ENCODE peak calls at places on chromosome 4, in nine cellular contexts. One of them, this sample, is unnamed.

GRCh38 chr4:33189169-33189568 is 2469.0 kb downstream of the PCDH7 start:
- DNase-seq in uterus: no peak
- DNase-seq in GM13977: no peak
- DNase-seq in psoas muscle: no peak
- DNase-seq in lower leg skin: no peak
- DNase-seq in MCF 10A: no peak
- DNase-seq in body of pancreas: no peak
- DNase-seq in ascending aorta: no peak
- DNase-seq in mesothelial cell of epicardium: no peak
- DNase-seq in this sample: no peak

GRCh38 chr4:107408968-107409367 is 311.1 kb downstream of the PAPSS1 start:
- DNase-seq in uterus: no peak
- DNase-seq in mesothelial cell of epicardium: no peak
- DNase-seq in lower leg skin: no peak
- DNase-seq in MCF 10A: no peak
- DNase-seq in body of pancreas: no peak
- DNase-seq in ascending aorta: no peak
- DNase-seq in GM13977: no peak
- DNase-seq in psoas muscle: no peak
- DNase-seq in this sample: no peak

GRCh38 chr4:75494563-75494962 is 19.6 kb downstream of the RCHY1 start:
- DNase-seq in body of pancreas: no peak
- DNase-seq in psoas muscle: no peak
- DNase-seq in MCF 10A: peak; percentile 82
- DNase-seq in ascending aorta: no peak
- DNase-seq in lower leg skin: no peak
- DNase-seq in GM13977: no peak
- DNase-seq in mesothelial cell of epicardium: no peak
- DNase-seq in uterus: no peak
- DNase-seq in this sample: no peak

GRCh38 chr4:176939445-176939844 is 146.7 kb upstream of the VEGFC start:
- DNase-seq in ascending aorta: no peak
- DNase-seq in body of pancreas: no peak
- DNase-seq in lower leg skin: no peak
- DNase-seq in mesothelial cell of epicardium: no peak
- DNase-seq in uterus: no peak
- DNase-seq in GM13977: no peak
- DNase-seq in psoas muscle: no peak
- DNase-seq in MCF 10A: no peak
- DNase-seq in this sample: no peak

GRCh38 chr4:139530833-139531427 is 25.1 kb downstream of the SETD7 start:
- DNase-seq in GM13977: peak; percentile 71
- DNase-seq in lower leg skin: no peak
- DNase-seq in body of pancreas: peak; percentile 59
- DNase-seq in mesothelial cell of epicardium: peak; percentile 59
- DNase-seq in MCF 10A: peak; percentile 65
- DNase-seq in ascending aorta: no peak
- DNase-seq in psoas muscle: no peak
- DNase-seq in uterus: peak; percentile 31
- DNase-seq in this sample: peak; percentile 19

GRCh38 chr4:40409835-40410234 is 74.7 kb downstream of the CHRNA9 start:
- DNase-seq in psoas muscle: no peak
- DNase-seq in GM13977: no peak
- DNase-seq in uterus: no peak
- DNase-seq in body of pancreas: no peak
- DNase-seq in lower leg skin: no peak
- DNase-seq in MCF 10A: peak; percentile 30
- DNase-seq in mesothelial cell of epicardium: no peak
- DNase-seq in ascending aorta: no peak
- DNase-seq in this sample: no peak

GRCh38 chr4:124483043-124483906 is 229.3 kb downstream of the ANKRD50 start:
- DNase-seq in MCF 10A: no peak
- DNase-seq in body of pancreas: no peak
- DNase-seq in uterus: no peak
- DNase-seq in mesothelial cell of epicardium: no peak
- DNase-seq in lower leg skin: no peak
- DNase-seq in psoas muscle: no peak
- DNase-seq in ascending aorta: no peak
- DNase-seq in GM13977: no peak
- DNase-seq in this sample: no peak

GRCh38 chr4:151472297-151472696 is 63.3 kb downstream of the FHIP1A start:
- DNase-seq in psoas muscle: no peak
- DNase-seq in body of pancreas: no peak
- DNase-seq in mesothelial cell of epicardium: no peak
- DNase-seq in ascending aorta: no peak
- DNase-seq in uterus: no peak
- DNase-seq in GM13977: no peak
- DNase-seq in MCF 10A: no peak
- DNase-seq in lower leg skin: no peak
- DNase-seq in this sample: no peak

GRCh38 chr4:6122496-6122895 is 77.9 kb downstream of the JAKMIP1 start:
- DNase-seq in ascending aorta: no peak
- DNase-seq in mesothelial cell of epicardium: no peak
- DNase-seq in psoas muscle: no peak
- DNase-seq in body of pancreas: no peak
- DNase-seq in MCF 10A: no peak
- DNase-seq in uterus: no peak
- DNase-seq in GM13977: no peak
- DNase-seq in lower leg skin: no peak
- DNase-seq in this sample: no peak

GRCh38 chr4:72109364-72109763 is 77.6 kb downstream of the NPFFR2 start:
- DNase-seq in uterus: no peak
- DNase-seq in MCF 10A: no peak
- DNase-seq in GM13977: no peak
- DNase-seq in psoas muscle: no peak
- DNase-seq in mesothelial cell of epicardium: no peak
- DNase-seq in ascending aorta: no peak
- DNase-seq in lower leg skin: no peak
- DNase-seq in body of pancreas: no peak
- DNase-seq in this sample: no peak

GRCh38 chr4:158775091-158775651 is 6.3 kb downstream of the FNIP2 start:
- DNase-seq in psoas muscle: no peak
- DNase-seq in MCF 10A: peak; percentile 50
- DNase-seq in body of pancreas: no peak
- DNase-seq in mesothelial cell of epicardium: no peak
- DNase-seq in GM13977: no peak
- DNase-seq in uterus: no peak
- DNase-seq in ascending aorta: no peak
- DNase-seq in lower leg skin: peak; percentile 37
- DNase-seq in this sample: no peak

GRCh38 chr4:20528508-20528907 is 171.8 kb upstream of the PACRGL start:
- DNase-seq in body of pancreas: no peak
- DNase-seq in mesothelial cell of epicardium: no peak
- DNase-seq in psoas muscle: no peak
- DNase-seq in uterus: no peak
- DNase-seq in MCF 10A: no peak
- DNase-seq in ascending aorta: no peak
- DNase-seq in lower leg skin: no peak
- DNase-seq in GM13977: no peak
- DNase-seq in this sample: no peak

GRCh38 chr4:188171551-188171950 is 32.3 kb downstream of the TRIML1 start:
- DNase-seq in MCF 10A: peak; percentile 46
- DNase-seq in ascending aorta: no peak
- DNase-seq in psoas muscle: no peak
- DNase-seq in mesothelial cell of epicardium: no peak
- DNase-seq in lower leg skin: no peak
- DNase-seq in GM13977: no peak
- DNase-seq in uterus: no peak
- DNase-seq in body of pancreas: no peak
- DNase-seq in this sample: no peak

GRCh38 chr4:121272526-121272925 is 108.3 kb downstream of the QRFPR start:
- DNase-seq in MCF 10A: peak; percentile 84
- DNase-seq in GM13977: no peak
- DNase-seq in mesothelial cell of epicardium: no peak
- DNase-seq in lower leg skin: no peak
- DNase-seq in uterus: no peak
- DNase-seq in ascending aorta: no peak
- DNase-seq in body of pancreas: no peak
- DNase-seq in psoas muscle: no peak
- DNase-seq in this sample: no peak

GRCh38 chr4:80610845-80611244 is 275.3 kb downstream of the CFAP299 start:
- DNase-seq in psoas muscle: no peak
- DNase-seq in GM13977: peak; percentile 9
- DNase-seq in MCF 10A: peak; percentile 36
- DNase-seq in body of pancreas: no peak
- DNase-seq in lower leg skin: no peak
- DNase-seq in ascending aorta: no peak
- DNase-seq in mesothelial cell of epicardium: no peak
- DNase-seq in uterus: no peak
- DNase-seq in this sample: peak; percentile 15

GRCh38 chr4:88963817-88964216 is 93.2 kb downstream of the FAM13A start:
- DNase-seq in uterus: no peak
- DNase-seq in mesothelial cell of epicardium: no peak
- DNase-seq in ascending aorta: no peak
- DNase-seq in MCF 10A: peak; percentile 75
- DNase-seq in body of pancreas: no peak
- DNase-seq in lower leg skin: peak; percentile 74
- DNase-seq in GM13977: no peak
- DNase-seq in psoas muscle: no peak
- DNase-seq in this sample: no peak

GRCh38 chr4:155376387-155377268 is at the start of gene MAP9:
- DNase-seq in GM13977: peak; percentile 92
- DNase-seq in body of pancreas: peak; percentile 95
- DNase-seq in psoas muscle: peak; percentile 89
- DNase-seq in lower leg skin: peak; percentile 49
- DNase-seq in ascending aorta: peak; percentile 73
- DNase-seq in uterus: peak; percentile 78
- DNase-seq in MCF 10A: peak; percentile 87
- DNase-seq in mesothelial cell of epicardium: peak; percentile 86
- DNase-seq in this sample: peak; percentile 84

DNA sequence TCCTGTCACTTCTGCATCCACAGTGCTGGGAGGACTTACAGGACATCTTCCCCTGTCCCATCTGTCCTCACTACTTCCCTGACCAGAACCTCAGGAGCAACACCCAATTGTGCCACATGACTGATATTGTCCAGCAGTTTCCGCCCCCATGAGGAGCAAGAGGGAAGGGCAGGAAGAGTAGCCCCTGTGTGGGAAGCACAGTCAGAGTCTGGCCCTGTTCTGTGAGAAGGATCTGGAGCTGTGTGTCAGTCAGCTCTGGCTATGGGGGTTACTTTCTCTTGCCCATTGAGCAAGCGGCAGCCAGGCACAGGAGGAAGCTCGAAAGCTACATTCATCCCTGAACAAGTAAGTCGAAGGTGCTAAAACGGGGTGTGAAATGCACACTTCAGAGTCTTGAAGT is 14.8 kb upstream of the TRIM60 start:
- DNase-seq in body of pancreas: no peak
- DNase-seq in GM13977: no peak
- DNase-seq in mesothelial cell of epicardium: no peak
- DNase-seq in ascending aorta: no peak
- DNase-seq in lower leg skin: no peak
- DNase-seq in MCF 10A: peak; percentile 28
- DNase-seq in psoas muscle: no peak
- DNase-seq in uterus: no peak
- DNase-seq in this sample: no peak
- TF ChIP-seq CTCF in body of pancreas: no peak
- TF ChIP-seq CTCF in GM13977: peak; percentile 22
- TF ChIP-seq CTCF in mesothelial cell of epicardium: no peak
- TF ChIP-seq CTCF in ascending aorta: no peak
- TF ChIP-seq CTCF in lower leg skin: no peak
- TF ChIP-seq CTCF in MCF 10A: no peak
- TF ChIP-seq CTCF in psoas muscle: no peak
- TF ChIP-seq CTCF in uterus: no peak
- TF ChIP-seq CTCF in this sample: no peak

DNA sequence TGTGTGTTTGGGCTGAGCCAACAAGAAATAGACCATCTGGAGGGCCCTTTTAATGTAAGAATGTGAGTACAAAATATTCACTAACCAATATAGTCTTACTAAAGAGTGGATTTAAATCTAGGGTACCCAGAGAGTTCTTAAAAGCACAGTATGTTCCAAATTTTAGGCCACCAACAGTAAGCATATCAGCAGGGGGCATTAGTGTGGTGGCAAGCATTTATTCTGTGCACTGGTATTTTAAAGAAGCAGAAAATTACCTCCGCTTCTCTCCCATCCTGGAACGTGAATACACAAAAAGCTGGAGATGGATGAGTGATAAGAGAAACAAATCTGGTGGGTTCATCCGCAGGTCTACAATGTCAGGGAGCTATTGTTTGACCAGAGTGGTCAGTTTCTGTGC is 444.5 kb upstream of the IGFBP7 start:
- DNase-seq in mesothelial cell of epicardium: no peak
- DNase-seq in psoas muscle: no peak
- DNase-seq in MCF 10A: no peak
- DNase-seq in lower leg skin: no peak
- DNase-seq in GM13977: no peak
- DNase-seq in ascending aorta: no peak
- DNase-seq in body of pancreas: no peak
- DNase-seq in uterus: no peak
- DNase-seq in this sample: no peak
- TF ChIP-seq CTCF in mesothelial cell of epicardium: no peak
- TF ChIP-seq CTCF in psoas muscle: no peak
- TF ChIP-seq CTCF in MCF 10A: no peak
- TF ChIP-seq CTCF in lower leg skin: no peak
- TF ChIP-seq CTCF in GM13977: no peak
- TF ChIP-seq CTCF in ascending aorta: no peak
- TF ChIP-seq CTCF in body of pancreas: no peak
- TF ChIP-seq CTCF in uterus: no peak
- TF ChIP-seq CTCF in this sample: no peak

DNA sequence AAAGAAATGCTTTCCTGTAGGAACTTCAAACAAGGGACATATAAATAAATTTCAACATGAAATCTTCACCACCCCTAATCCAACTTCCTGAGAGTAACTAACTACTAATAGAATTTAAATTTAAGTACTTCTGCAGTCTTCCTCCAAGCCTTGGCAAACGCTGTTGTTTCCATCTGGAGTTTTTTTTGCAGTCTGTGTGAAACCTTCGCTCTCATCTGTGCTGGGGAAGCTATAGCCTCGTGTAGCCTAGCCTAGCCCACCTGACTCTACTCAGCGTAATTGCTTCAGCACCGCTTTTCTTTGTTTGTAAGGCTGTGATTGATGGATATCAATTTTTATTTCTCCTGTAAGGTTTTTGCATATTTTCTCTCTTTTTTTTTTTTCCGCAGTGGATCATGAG is 30.9 kb downstream of the STOX2 start:
- DNase-seq in MCF 10A: no peak
- DNase-seq in psoas muscle: no peak
- DNase-seq in body of pancreas: no peak
- DNase-seq in ascending aorta: no peak
- DNase-seq in lower leg skin: no peak
- DNase-seq in uterus: no peak
- DNase-seq in GM13977: no peak
- DNase-seq in mesothelial cell of epicardium: no peak
- DNase-seq in this sample: no peak
- TF ChIP-seq CTCF in MCF 10A: no peak
- TF ChIP-seq CTCF in psoas muscle: no peak
- TF ChIP-seq CTCF in body of pancreas: no peak
- TF ChIP-seq CTCF in ascending aorta: no peak
- TF ChIP-seq CTCF in lower leg skin: no peak
- TF ChIP-seq CTCF in uterus: no peak
- TF ChIP-seq CTCF in GM13977: no peak
- TF ChIP-seq CTCF in mesothelial cell of epicardium: no peak
- TF ChIP-seq CTCF in this sample: no peak

DNA sequence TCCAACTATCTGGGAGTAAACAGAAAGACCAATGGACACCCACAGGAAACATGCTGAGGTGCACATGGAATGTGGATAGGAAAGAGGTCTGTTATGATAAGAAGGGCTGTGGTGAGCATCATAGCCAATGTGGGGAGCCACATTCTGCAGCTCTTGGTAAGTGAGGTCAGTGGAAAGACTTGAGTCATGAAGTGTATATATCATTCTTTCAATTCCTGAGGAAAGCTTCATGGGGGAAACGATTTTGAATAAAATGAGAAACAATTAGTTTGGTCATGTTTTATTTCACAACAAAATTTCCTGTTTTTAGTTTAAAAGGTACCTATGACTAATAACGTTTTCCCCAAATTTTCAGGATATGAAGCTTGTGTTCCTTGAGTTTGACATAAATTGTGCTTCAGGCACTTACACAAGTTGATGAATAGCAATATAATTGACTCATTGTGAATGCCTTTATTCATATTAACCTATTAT is 41.4 kb upstream of the RASSF6 start:
- DNase-seq in MCF 10A: peak; percentile 84
- DNase-seq in ascending aorta: no peak
- DNase-seq in mesothelial cell of epicardium: no peak
- DNase-seq in uterus: no peak
- DNase-seq in GM13977: no peak
- DNase-seq in body of pancreas: no peak
- DNase-seq in lower leg skin: no peak
- DNase-seq in psoas muscle: no peak
- DNase-seq in this sample: no peak
- TF ChIP-seq CTCF in MCF 10A: no peak
- TF ChIP-seq CTCF in ascending aorta: no peak
- TF ChIP-seq CTCF in mesothelial cell of epicardium: no peak
- TF ChIP-seq CTCF in uterus: no peak
- TF ChIP-seq CTCF in GM13977: no peak
- TF ChIP-seq CTCF in body of pancreas: no peak
- TF ChIP-seq CTCF in lower leg skin: no peak
- TF ChIP-seq CTCF in psoas muscle: no peak
- TF ChIP-seq CTCF in this sample: no peak